ENCODE peak calls at places on chromosomes 6 and 20, in six cellular contexts. L is psoas muscle, P is ovary, Y is stomach, W is tibial nerve, A is fibroblast of pulmonary artery. C is an unnamed sample.

GRCh38 chr6:135162678-135163439 is 18.2 kb upstream of the MYB start:
- DNase-seq in L (no peak), P (no peak), Y (peak), W (no peak), A (peak), C (no peak)

GRCh38 chr6:121434037-121434770 is 1.2 kb upstream of the GJA1 start:
- DNase-seq in L (no peak), P (peak), Y (no peak), W (no peak), A (no peak), C (peak)

GRCh38 chr20:63029358-63030121 is 22.8 kb upstream of the BHLHE23 start:
- DNase-seq in L (peak), P (no peak), Y (no peak), W (no peak), A (no peak), C (no peak)

GRCh38 chr6:138486249-138487121 is 12.8 kb downstream of the NHSL1 start:
- DNase-seq in L (no peak), P (no peak), Y (no peak), W (no peak), A (no peak), C (no peak)

GRCh38 chr20:688809-689208 is 13.2 kb upstream of the SCRT2 start:
- DNase-seq in L (no peak), P (no peak), Y (no peak), W (no peak), A (no peak), C (no peak)

GRCh38 chr6:138405816-138406403 is 1.9 kb downstream of the HEBP2 start:
- DNase-seq in L (no peak), P (no peak), Y (no peak), W (no peak), A (no peak), C (no peak)

GRCh38 chr6:1313364-1313754 is 1.5 kb downstream of the FOXQ1 start:
- DNase-seq in L (no peak), P (no peak), Y (no peak), W (no peak), A (no peak), C (no peak)

GRCh38 chr6:7085911-7086310 is 21.9 kb upstream of the RREB1 start:
- DNase-seq in L (peak), P (peak), Y (peak), W (peak), A (peak), C (no peak)

GRCh38 chr20:3805594-3806264 is 9.6 kb downstream of the CDC25B start:
- DNase-seq in L (peak), P (no peak), Y (no peak), W (no peak), A (peak), C (no peak)

GRCh38 chr6:151497935-151498726 is 4.3 kb downstream of the CCDC170 start:
- DNase-seq in L (no peak), P (no peak), Y (no peak), W (no peak), A (peak), C (no peak)

GRCh38 chr6:151493495-151494234 is at the start of gene CCDC170:
- DNase-seq in L (peak), P (peak), Y (peak), W (no peak), A (no peak), C (no peak)

GRCh38 chr6:151495380-151495779 is 1.6 kb downstream of the CCDC170 start:
- DNase-seq in L (no peak), P (no peak), Y (no peak), W (no peak), A (no peak), C (no peak)

GRCh38 chr6:151490996-151491395 is 2.8 kb upstream of the CCDC170 start:
- DNase-seq in L (no peak), P (peak), Y (no peak), W (no peak), A (no peak), C (no peak)

DNA sequence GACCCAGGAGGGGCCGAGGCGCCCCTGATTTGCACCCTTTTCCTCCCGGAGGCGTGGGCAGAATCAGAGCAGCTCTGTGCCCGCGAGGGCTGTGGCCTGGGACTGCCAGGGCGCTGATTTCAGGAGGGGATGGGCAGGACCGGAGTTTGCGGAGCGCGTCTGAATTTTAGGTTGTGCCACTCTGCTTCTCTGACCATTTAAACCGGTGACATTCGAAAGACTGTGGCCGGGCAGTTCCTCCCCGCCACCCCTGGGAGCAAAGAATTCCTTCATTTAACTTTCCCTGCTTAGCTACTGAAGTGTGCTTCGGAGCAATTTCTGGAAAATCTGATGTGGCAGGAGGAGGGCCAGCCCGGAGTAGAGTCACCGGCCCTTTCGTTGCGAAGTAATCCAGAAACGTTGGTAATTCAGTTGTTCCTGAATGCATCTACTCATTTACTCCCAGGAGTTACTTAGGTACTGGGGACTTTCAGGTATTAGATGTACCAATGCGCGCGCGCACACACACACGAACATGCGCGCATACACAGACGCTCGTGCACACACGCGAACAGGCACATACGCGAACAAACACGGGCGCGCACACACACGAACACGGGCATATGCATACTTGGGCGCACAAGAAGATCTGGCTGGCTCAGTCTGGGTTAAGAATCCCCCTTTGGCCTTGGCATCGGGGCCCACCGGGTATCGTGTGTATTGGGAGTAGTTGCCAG is 576 bp downstream of the CCDC170 start:
- DNase-seq in L (peak), P (peak), Y (peak), W (peak), A (no peak), C (no peak)
- H3K4me3 ChIP-seq in L (peak), P (peak), Y (peak), W (peak), A (peak), C (peak)

GRCh38 chr20:33065785-33066184 is 12.1 kb downstream of the BPIFB3 start:
- DNase-seq in L (no peak), P (no peak), Y (no peak), W (no peak), A (no peak), C (no peak)

GRCh38 chr20:33070413-33071053 is 8.9 kb upstream of the BPIFB4 start:
- DNase-seq in L (no peak), P (no peak), Y (no peak), W (no peak), A (no peak), C (no peak)

GRCh38 chr20:33069706-33070105 is 9.7 kb upstream of the BPIFB4 start:
- DNase-seq in L (no peak), P (no peak), Y (no peak), W (no peak), A (no peak), C (no peak)

GRCh38 chr20:33071198-33071597 is 8.2 kb upstream of the BPIFB4 start:
- DNase-seq in L (no peak), P (no peak), Y (no peak), W (no peak), A (no peak), C (no peak)

GRCh38 chr20:33068251-33068939 is 11.0 kb upstream of the BPIFB4 start:
- DNase-seq in L (no peak), P (no peak), Y (no peak), W (no peak), A (no peak), C (no peak)
- TF ChIP-seq CTCF in L (no peak), P (no peak), Y (no peak), W (no peak), A (no peak), C (no peak)

DNA sequence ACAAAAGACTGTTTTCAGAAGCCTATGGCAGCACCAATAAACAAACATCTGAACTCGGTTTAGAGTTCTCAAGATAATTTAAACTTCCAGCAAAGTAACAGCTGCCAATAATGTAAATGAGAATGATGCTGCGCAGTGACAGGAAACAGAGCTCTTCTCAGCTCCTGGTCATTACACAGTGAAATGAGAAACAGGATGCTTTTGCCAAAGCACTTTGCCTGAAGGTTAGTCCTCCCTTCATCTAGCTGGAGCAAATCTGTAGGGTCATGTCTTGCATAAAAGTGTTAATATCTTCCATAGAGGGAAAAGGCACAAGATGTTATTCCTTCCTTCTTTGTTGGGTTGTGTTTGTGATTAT is 102.7 kb upstream of the BEND6 start:
- DNase-seq in L (no peak), P (no peak), Y (no peak), W (no peak), A (no peak), C (no peak)
- H3K4me3 ChIP-seq in L (peak), P (peak), Y (peak), W (peak), A (no peak), C (no peak)

GRCh38 chr6:19446570-19446969 is 390.6 kb upstream of the ID4 start:
- DNase-seq in L (no peak), P (no peak), Y (no peak), W (no peak), A (no peak), C (no peak)

GRCh38 chr6:19454999-19455392 is 382.2 kb upstream of the ID4 start:
- DNase-seq in L (no peak), P (no peak), Y (no peak), W (no peak), A (no peak), C (no peak)

GRCh38 chr6:19454296-19454998 is 382.7 kb upstream of the ID4 start:
- DNase-seq in L (no peak), P (no peak), Y (no peak), W (no peak), A (no peak), C (no peak)

GRCh38 chr6:19450651-19451050 is 386.5 kb upstream of the ID4 start:
- DNase-seq in L (no peak), P (no peak), Y (no peak), W (no peak), A (no peak), C (no peak)

DNA sequence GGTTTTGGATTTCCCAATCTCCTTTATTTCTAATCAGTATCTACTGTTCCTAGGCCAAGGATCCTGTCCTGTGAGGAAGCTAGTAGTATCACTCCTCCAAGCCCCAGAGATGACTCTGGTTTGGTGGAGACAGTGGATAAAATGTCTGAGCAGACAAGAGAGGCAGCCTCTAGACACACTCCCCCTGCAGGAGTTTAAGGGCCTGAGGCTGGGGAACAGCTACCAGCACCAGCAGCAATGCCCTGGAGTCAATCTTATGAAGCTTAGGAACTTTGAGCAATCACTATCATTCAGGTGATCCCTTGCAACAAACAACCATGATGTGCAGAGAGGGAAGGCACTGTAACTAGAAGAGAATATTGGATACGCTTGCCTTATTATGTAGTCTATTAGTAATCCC is 384.7 kb upstream of the ID4 start:
- DNase-seq in L (no peak), P (no peak), Y (no peak), W (no peak), A (no peak), C (no peak)
- TF ChIP-seq CTCF in L (no peak), P (no peak), Y (no peak), W (no peak), A (peak), C (no peak)

GRCh38 chr6:31171931-31172882 is 1.7 kb upstream of the POU5F1 start:
- DNase-seq in L (no peak), P (no peak), Y (no peak), W (no peak), A (no peak), C (no peak)

GRCh38 chr6:31170600-31170881 is at the start of gene POU5F1:
- DNase-seq in L (no peak), P (no peak), Y (no peak), W (no peak), A (no peak), C (no peak)

GRCh38 chr6:31168606-31169005 is 1.9 kb downstream of the POU5F1 start:
- DNase-seq in L (no peak), P (no peak), Y (no peak), W (no peak), A (no peak), C (no peak)

GRCh38 chr6:31170987-31171671 is 647 bp upstream of the POU5F1 start:
- DNase-seq in L (no peak), P (no peak), Y (no peak), W (no peak), A (no peak), C (no peak)

DNA sequence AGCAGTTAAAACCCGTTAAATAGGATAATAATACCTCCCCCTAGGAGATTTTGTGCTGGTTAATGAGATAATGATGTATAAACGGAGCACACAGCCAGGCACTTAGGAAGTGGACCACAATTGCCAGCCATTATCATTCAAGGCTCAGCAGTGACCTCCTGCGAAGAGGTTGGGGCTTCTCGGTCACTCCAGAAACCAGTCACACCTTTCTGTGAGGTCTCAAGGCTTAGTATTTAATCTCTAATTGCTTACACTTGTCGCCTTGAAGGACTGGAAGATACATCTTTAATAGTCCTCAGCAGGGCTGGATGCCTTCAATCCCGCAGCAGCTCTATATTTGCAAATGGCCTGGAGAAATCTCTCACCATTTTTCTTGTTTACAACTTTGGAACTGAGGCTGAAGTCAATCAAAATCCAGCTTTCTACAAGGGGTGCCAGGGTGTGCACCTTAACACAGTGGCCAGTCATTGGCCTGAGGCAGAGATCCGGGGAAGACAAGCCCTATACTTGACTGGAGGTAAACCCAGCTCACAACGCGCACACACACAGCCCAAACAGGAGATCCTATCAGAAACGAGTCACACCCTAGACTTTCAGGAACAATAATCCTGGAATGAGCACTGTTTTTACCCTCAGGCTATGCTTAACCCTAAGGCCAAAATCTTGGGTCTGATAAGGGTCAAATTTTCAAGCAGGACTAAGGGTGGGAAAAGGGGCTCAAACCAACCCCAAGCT is 1.2 kb downstream of the POU5F1 start:
- DNase-seq in L (no peak), P (no peak), Y (no peak), W (no peak), A (no peak), C (no peak)
- H3K4me3 ChIP-seq in L (no peak), P (no peak), Y (no peak), W (no peak), A (no peak), C (no peak)

GRCh38 chr20:54980321-54980960 is 505.0 kb downstream of the DOK5 start:
- DNase-seq in L (no peak), P (no peak), Y (no peak), W (no peak), A (no peak), C (no peak)
- TF ChIP-seq CTCF in L (peak), P (no peak), Y (no peak), W (no peak), A (no peak), C (no peak)

C was measured in AG09309.